ENCODE peak calls at places on chromosome 1, in seven cellular contexts. One of them, this sample, is unnamed.

GRCh38 chr1:158534496-158534895 is 19.7 kb downstream of the OR6Y1 start:
- DNase-seq in ACHN: no peak
- DNase-seq in A549: no peak
- DNase-seq in activated naive CD8-positive, alpha-beta T cell treated with anti-CD3 and anti-CD28 coated beads, Interleukin-2, amount 50 U/mL, for 24 hours: no peak
- DNase-seq in activated CD4-positive, alpha-beta T cell treated with anti-CD3 and anti-CD28 coated beads, Interleukin-2, amount 50 U/mL, for 1 hour: no peak
- DNase-seq in brain microvascular endothelial cell: no peak
- DNase-seq in GDM1: no peak
- DNase-seq in this sample: no peak

GRCh38 chr1:171460018-171460585 is 25.2 kb upstream of the PRRC2C start:
- DNase-seq in ACHN: no peak
- DNase-seq in A549: no peak
- DNase-seq in activated naive CD8-positive, alpha-beta T cell treated with anti-CD3 and anti-CD28 coated beads, Interleukin-2, amount 50 U/mL, for 24 hours: no peak
- DNase-seq in activated CD4-positive, alpha-beta T cell treated with anti-CD3 and anti-CD28 coated beads, Interleukin-2, amount 50 U/mL, for 1 hour: no peak
- DNase-seq in brain microvascular endothelial cell: no peak
- DNase-seq in GDM1: no peak
- DNase-seq in this sample: no peak

GRCh38 chr1:150106331-150106730 is 38.8 kb downstream of the VPS45 start:
- DNase-seq in ACHN: no peak
- DNase-seq in A549: no peak
- DNase-seq in activated naive CD8-positive, alpha-beta T cell treated with anti-CD3 and anti-CD28 coated beads, Interleukin-2, amount 50 U/mL, for 24 hours: no peak
- DNase-seq in activated CD4-positive, alpha-beta T cell treated with anti-CD3 and anti-CD28 coated beads, Interleukin-2, amount 50 U/mL, for 1 hour: peak
- DNase-seq in brain microvascular endothelial cell: no peak
- DNase-seq in GDM1: no peak
- DNase-seq in this sample: no peak

GRCh38 chr1:30757196-30757949 is at the start of gene LAPTM5:
- DNase-seq in ACHN: no peak
- DNase-seq in A549: no peak
- DNase-seq in activated naive CD8-positive, alpha-beta T cell treated with anti-CD3 and anti-CD28 coated beads, Interleukin-2, amount 50 U/mL, for 24 hours: peak
- DNase-seq in activated CD4-positive, alpha-beta T cell treated with anti-CD3 and anti-CD28 coated beads, Interleukin-2, amount 50 U/mL, for 1 hour: peak
- DNase-seq in brain microvascular endothelial cell: peak
- DNase-seq in GDM1: peak
- DNase-seq in this sample: no peak

GRCh38 chr1:205248793-205249601 is 21.3 kb downstream of the TMCC2 start:
- DNase-seq in ACHN: no peak
- DNase-seq in A549: no peak
- DNase-seq in activated naive CD8-positive, alpha-beta T cell treated with anti-CD3 and anti-CD28 coated beads, Interleukin-2, amount 50 U/mL, for 24 hours: no peak
- DNase-seq in activated CD4-positive, alpha-beta T cell treated with anti-CD3 and anti-CD28 coated beads, Interleukin-2, amount 50 U/mL, for 1 hour: no peak
- DNase-seq in brain microvascular endothelial cell: no peak
- DNase-seq in GDM1: no peak
- DNase-seq in this sample: no peak

GRCh38 chr1:240310226-240310925 is 218.7 kb downstream of the FMN2 start:
- DNase-seq in ACHN: no peak
- DNase-seq in A549: no peak
- DNase-seq in activated naive CD8-positive, alpha-beta T cell treated with anti-CD3 and anti-CD28 coated beads, Interleukin-2, amount 50 U/mL, for 24 hours: no peak
- DNase-seq in activated CD4-positive, alpha-beta T cell treated with anti-CD3 and anti-CD28 coated beads, Interleukin-2, amount 50 U/mL, for 1 hour: no peak
- DNase-seq in brain microvascular endothelial cell: no peak
- DNase-seq in GDM1: no peak
- DNase-seq in this sample: peak

GRCh38 chr1:186302378-186302920 is 72.6 kb downstream of the TPR start:
- DNase-seq in ACHN: no peak
- DNase-seq in A549: no peak
- DNase-seq in activated naive CD8-positive, alpha-beta T cell treated with anti-CD3 and anti-CD28 coated beads, Interleukin-2, amount 50 U/mL, for 24 hours: no peak
- DNase-seq in activated CD4-positive, alpha-beta T cell treated with anti-CD3 and anti-CD28 coated beads, Interleukin-2, amount 50 U/mL, for 1 hour: no peak
- DNase-seq in brain microvascular endothelial cell: no peak
- DNase-seq in GDM1: no peak
- DNase-seq in this sample: no peak

GRCh38 chr1:58858344-58858673 is 74.5 kb upstream of the JUN start:
- DNase-seq in ACHN: no peak
- DNase-seq in A549: no peak
- DNase-seq in activated naive CD8-positive, alpha-beta T cell treated with anti-CD3 and anti-CD28 coated beads, Interleukin-2, amount 50 U/mL, for 24 hours: peak
- DNase-seq in activated CD4-positive, alpha-beta T cell treated with anti-CD3 and anti-CD28 coated beads, Interleukin-2, amount 50 U/mL, for 1 hour: no peak
- DNase-seq in brain microvascular endothelial cell: no peak
- DNase-seq in GDM1: no peak
- DNase-seq in this sample: no peak

GRCh38 chr1:75855010-75855409 is 58.3 kb downstream of the MSH4 start:
- DNase-seq in ACHN: no peak
- DNase-seq in A549: no peak
- DNase-seq in activated naive CD8-positive, alpha-beta T cell treated with anti-CD3 and anti-CD28 coated beads, Interleukin-2, amount 50 U/mL, for 24 hours: no peak
- DNase-seq in activated CD4-positive, alpha-beta T cell treated with anti-CD3 and anti-CD28 coated beads, Interleukin-2, amount 50 U/mL, for 1 hour: no peak
- DNase-seq in brain microvascular endothelial cell: peak
- DNase-seq in GDM1: no peak
- DNase-seq in this sample: no peak

GRCh38 chr1:8815582-8816285 is 1.7 kb downstream of the RERE start:
- DNase-seq in ACHN: peak
- DNase-seq in A549: no peak
- DNase-seq in activated naive CD8-positive, alpha-beta T cell treated with anti-CD3 and anti-CD28 coated beads, Interleukin-2, amount 50 U/mL, for 24 hours: no peak
- DNase-seq in activated CD4-positive, alpha-beta T cell treated with anti-CD3 and anti-CD28 coated beads, Interleukin-2, amount 50 U/mL, for 1 hour: no peak
- DNase-seq in brain microvascular endothelial cell: peak
- DNase-seq in GDM1: no peak
- DNase-seq in this sample: no peak

GRCh38 chr1:16226495-16227179 is 10.3 kb downstream of the CPLANE2 start:
- DNase-seq in ACHN: no peak
- DNase-seq in A549: no peak
- DNase-seq in activated naive CD8-positive, alpha-beta T cell treated with anti-CD3 and anti-CD28 coated beads, Interleukin-2, amount 50 U/mL, for 24 hours: no peak
- DNase-seq in activated CD4-positive, alpha-beta T cell treated with anti-CD3 and anti-CD28 coated beads, Interleukin-2, amount 50 U/mL, for 1 hour: no peak
- DNase-seq in brain microvascular endothelial cell: no peak
- DNase-seq in GDM1: no peak
- DNase-seq in this sample: no peak

GRCh38 chr1:55817027-55817426 is 601.9 kb upstream of the USP24 start:
- DNase-seq in ACHN: no peak
- DNase-seq in A549: no peak
- DNase-seq in activated naive CD8-positive, alpha-beta T cell treated with anti-CD3 and anti-CD28 coated beads, Interleukin-2, amount 50 U/mL, for 24 hours: no peak
- DNase-seq in activated CD4-positive, alpha-beta T cell treated with anti-CD3 and anti-CD28 coated beads, Interleukin-2, amount 50 U/mL, for 1 hour: no peak
- DNase-seq in brain microvascular endothelial cell: no peak
- DNase-seq in GDM1: no peak
- DNase-seq in this sample: no peak

GRCh38 chr1:84344286-84344685 is 42.8 kb downstream of the SAMD13 start:
- DNase-seq in ACHN: no peak
- DNase-seq in A549: no peak
- DNase-seq in activated naive CD8-positive, alpha-beta T cell treated with anti-CD3 and anti-CD28 coated beads, Interleukin-2, amount 50 U/mL, for 24 hours: no peak
- DNase-seq in activated CD4-positive, alpha-beta T cell treated with anti-CD3 and anti-CD28 coated beads, Interleukin-2, amount 50 U/mL, for 1 hour: no peak
- DNase-seq in brain microvascular endothelial cell: peak
- DNase-seq in GDM1: no peak
- DNase-seq in this sample: no peak